ENCODE peak calls at places on chromosomes 6 and 20, in six cellular contexts. C, J, U, R, D and Y are unnamed samples.
A peak's percentile ranks its signal among the peaks of the same experiment; 100 is the strongest.

GRCh38 chr20:62116558-62117361 is 5.5 kb upstream of the LSM14B start:
- DNase-seq in C (no peak), J (no peak), U (no peak), R (no peak), D (no peak), Y (no peak)

GRCh38 chr6:81145506-81145905 is 607.0 kb downstream of the TENT5A start:
- DNase-seq in C (no peak), J (no peak), U (no peak), R (no peak), D (no peak), Y (peak; percentile 28)

GRCh38 chr20:47196091-47197081 is 160.1 kb downstream of the ZMYND8 start:
- DNase-seq in C (peak; percentile 60), J (peak; percentile 83), U (peak; percentile 59), R (peak; percentile 76), D (peak; percentile 69), Y (peak; percentile 56)

GRCh38 chr20:61968932-61969331 is 96.7 kb downstream of the TAF4 start:
- DNase-seq in C (no peak), J (no peak), U (no peak), R (no peak), D (no peak), Y (no peak)

GRCh38 chr6:54737247-54737646 is 109.3 kb upstream of the FAM83B start:
- DNase-seq in C (no peak), J (peak; percentile 55), U (peak; percentile 17), R (peak; percentile 61), D (no peak), Y (no peak)

GRCh38 chr6:41411961-41412360 is 76.6 kb downstream of the NCR2 start:
- DNase-seq in C (no peak), J (no peak), U (no peak), R (no peak), D (no peak), Y (no peak)

GRCh38 chr20:48682529-48683385 is 145.0 kb downstream of the PREX1 start:
- DNase-seq in C (peak; percentile 92), J (peak; percentile 76), U (no peak), R (peak; percentile 62), D (peak; percentile 48), Y (peak; percentile 84)

GRCh38 chr20:38043512-38044300 is 10.2 kb downstream of the RPRD1B start:
- DNase-seq in C (peak; percentile 85), J (no peak), U (no peak), R (peak; percentile 54), D (no peak), Y (peak; percentile 86)

GRCh38 chr20:57539889-57540288 is 14.9 kb upstream of the CTCFL start:
- DNase-seq in C (no peak), J (no peak), U (no peak), R (no peak), D (no peak), Y (no peak)

GRCh38 chr6:79031821-79032590 is 46.0 kb downstream of the PHIP start:
- DNase-seq in C (peak; percentile 63), J (no peak), U (no peak), R (no peak), D (no peak), Y (peak; percentile 57)

GRCh38 chr20:1491281-1491840 is at the start of gene SIRPB2:
- DNase-seq in C (no peak), J (no peak), U (no peak), R (no peak), D (no peak), Y (no peak)

DNA sequence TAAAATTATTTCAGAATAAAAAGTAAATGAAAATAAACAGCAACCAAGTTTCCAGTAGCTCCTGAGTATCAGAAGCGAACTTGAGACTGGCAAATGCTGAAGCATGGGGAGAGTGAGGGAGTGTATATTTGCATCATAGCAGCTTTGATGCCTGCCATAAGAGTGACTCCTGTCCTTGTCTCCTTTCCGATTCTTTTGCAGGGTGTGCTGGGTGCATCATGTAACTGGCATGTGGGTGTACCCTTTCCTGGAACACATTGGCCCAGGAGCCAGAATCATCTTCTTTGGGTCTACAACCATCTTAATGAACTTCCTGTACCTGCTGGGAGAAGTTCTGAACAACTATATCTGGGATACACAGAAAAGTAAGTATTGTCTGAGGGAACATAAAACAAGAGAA is 117.4 kb downstream of the ADAT2 start:
- DNase-seq in C (no peak), J (no peak), U (no peak), R (no peak), D (no peak), Y (no peak)
- H3K23ac ChIP-seq in C (no peak overlapping the region), J (no peak overlapping the region), U (no peak overlapping the region), R (no peak overlapping the region), D (no peak overlapping the region), Y (no peak overlapping the region)

GRCh38 chr20:36487069-36487468 is 54.2 kb upstream of the MYL9 start:
- DNase-seq in C (no peak), J (no peak), U (no peak), R (no peak), D (no peak), Y (no peak)
- H2BK120ac ChIP-seq in C (no peak overlapping the region), J (no peak overlapping the region), U (no peak overlapping the region), R (no peak overlapping the region), D (no peak overlapping the region), Y (no peak overlapping the region)

GRCh38 chr6:51949451-51949850 is 138.0 kb downstream of the PKHD1 start:
- DNase-seq in C (no peak), J (no peak), U (no peak), R (no peak), D (peak; percentile 23), Y (no peak)
- H2BK15ac ChIP-seq in C (no peak overlapping the region), J (no peak overlapping the region), U (no peak overlapping the region), R (no peak overlapping the region), D (no peak overlapping the region), Y (no peak overlapping the region)

DNA sequence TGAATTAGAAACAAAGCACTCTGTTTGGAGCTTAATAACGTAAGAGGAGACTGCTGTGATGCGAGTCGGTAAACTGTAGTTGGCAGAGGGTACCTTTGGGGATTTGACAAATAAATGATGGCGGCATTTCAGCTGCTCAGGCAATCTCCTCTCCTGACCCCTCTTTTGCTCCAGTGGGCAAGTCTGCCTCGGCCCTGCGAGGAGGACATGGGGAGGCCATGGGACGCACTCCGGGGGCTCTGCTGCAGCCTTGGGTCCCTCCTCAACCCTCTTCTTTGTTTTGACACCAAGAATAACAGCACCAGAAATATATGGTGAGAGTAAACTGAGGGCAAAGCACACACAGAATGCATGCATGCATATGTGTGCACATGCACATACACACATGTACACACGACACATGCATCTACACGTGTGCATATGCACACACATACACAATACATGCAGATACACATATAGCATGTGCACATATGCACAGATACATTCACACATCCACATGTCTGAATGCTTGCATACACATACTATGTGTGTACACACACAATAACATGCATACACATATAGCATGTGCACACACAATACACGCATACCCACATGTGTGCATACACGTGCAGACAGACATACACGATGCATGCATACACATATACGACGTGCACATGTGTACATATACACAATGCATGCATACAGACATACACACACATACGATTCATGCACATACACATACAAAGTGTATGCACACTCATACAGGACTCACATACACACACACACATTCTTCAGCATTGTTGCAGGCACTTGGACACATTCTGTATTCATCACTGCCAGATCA is 24.4 kb upstream of the IRF4 start:
- DNase-seq in C (no peak), J (no peak), U (no peak), R (no peak), D (no peak), Y (no peak)
- H3K23ac ChIP-seq in C (no peak overlapping the region), J (no peak overlapping the region), U (no peak overlapping the region), R (no peak overlapping the region), D (no peak overlapping the region), Y (no peak overlapping the region)

GRCh38 chr6:157755032-157755751 is 67.9 kb upstream of the SNX9 start:
- DNase-seq in C (peak; percentile 32), J (no peak), U (no peak), R (peak; percentile 46), D (no peak), Y (no peak)
- H2BK120ac ChIP-seq in C (no peak overlapping the region), J (no peak overlapping the region), U (no peak overlapping the region), R (no peak overlapping the region), D (no peak overlapping the region), Y (no peak overlapping the region)

GRCh38 chr6:164040994-164041393 is 626.5 kb downstream of the QKI start:
- DNase-seq in C (no peak), J (no peak), U (no peak), R (no peak), D (no peak), Y (no peak)

GRCh38 chr6:164034602-164035140 is 620.2 kb downstream of the QKI start:
- DNase-seq in C (no peak), J (no peak), U (no peak), R (no peak), D (no peak), Y (no peak)

GRCh38 chr6:164035912-164036485 is 621.5 kb downstream of the QKI start:
- DNase-seq in C (no peak), J (no peak), U (no peak), R (no peak), D (no peak), Y (no peak)

GRCh38 chr6:164039954-164040375 is 625.4 kb downstream of the QKI start:
- DNase-seq in C (no peak), J (peak; percentile 44), U (no peak), R (no peak), D (no peak), Y (no peak)

GRCh38 chr6:164037165-164037564 is 622.6 kb downstream of the QKI start:
- DNase-seq in C (no peak), J (no peak), U (no peak), R (no peak), D (no peak), Y (no peak)
- H2BK15ac ChIP-seq in C (no peak overlapping the region), J (no peak overlapping the region), U (no peak overlapping the region), R (no peak overlapping the region), D (no peak overlapping the region), Y (no peak overlapping the region)

DNA sequence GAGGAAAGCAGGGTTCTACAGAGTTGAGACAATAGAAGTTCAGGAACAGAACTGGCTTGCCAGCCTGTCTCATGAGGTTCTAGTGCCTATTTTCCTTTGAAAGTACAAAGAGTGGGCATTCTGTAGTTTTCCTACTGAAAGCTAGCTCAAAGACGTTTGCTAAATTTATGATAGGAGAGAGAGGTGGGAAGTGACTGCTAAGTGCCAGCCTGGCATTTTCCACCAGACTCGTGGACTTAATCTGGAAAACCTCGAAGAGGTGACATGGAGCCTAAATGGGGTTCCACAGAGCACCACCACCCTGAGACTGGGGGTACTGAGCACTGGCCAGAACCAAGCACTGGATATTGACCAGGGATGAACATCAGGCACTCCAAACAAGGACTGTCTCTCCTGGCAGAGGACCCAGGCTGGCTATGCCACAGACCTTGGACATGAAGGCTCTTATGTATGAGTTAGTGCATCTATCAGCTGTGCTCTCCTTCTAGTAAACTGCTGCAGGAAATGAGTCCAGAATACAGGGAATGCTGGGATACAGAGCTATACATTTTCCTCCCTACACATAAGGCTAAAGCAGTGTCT is 7.1 kb downstream of the PEX6 start:
- DNase-seq in C (no peak), J (no peak), U (no peak), R (no peak), D (no peak), Y (no peak)
- H3K23ac ChIP-seq in C (no peak overlapping the region), J (no peak overlapping the region), U (no peak overlapping the region), R (no peak overlapping the region), D (no peak overlapping the region), Y (no peak overlapping the region)